ENCODE peak calls at places on chromosomes 1 and 21, in six cellular contexts. T is GM23338, Y is K562, G is fibroblast of lung, M is H9, Q is endothelial cell of umbilical vein. U is an unnamed sample. For H3K79me2, the result is how much of the 10 kb centered on the place peaks cover.

GRCh38 chr21:14825405-14826032 is 239.3 kb downstream of the NRIP1 start:
- DNase-seq in M (no peak), Y (no peak), T (no peak), G (no peak), Q (no peak), U (no peak)

GRCh38 chr1:81512242-81512641 is 288.5 kb upstream of the ADGRL2 start:
- DNase-seq in Q (peak), T (no peak), M (no peak), G (no peak), Y (no peak), U (no peak)

GRCh38 chr1:230071316-230071715 is 4.3 kb downstream of the GALNT2 start:
- DNase-seq in Q (no peak), M (no peak), Y (no peak), G (no peak), T (no peak), U (no peak)

GRCh38 chr1:75412616-75413015 is 198.3 kb downstream of the SLC44A5 start:
- DNase-seq in M (no peak), T (no peak), Q (no peak), G (peak), Y (peak), U (no peak)

GRCh38 chr1:3431686-3432085 is 22.8 kb upstream of the ARHGEF16 start:
- DNase-seq in M (no peak), T (no peak), G (no peak), Y (no peak), Q (no peak), U (no peak)

GRCh38 chr1:61223140-61223539 is 140.8 kb downstream of the NFIA start:
- DNase-seq in T (no peak), Y (no peak), M (no peak), Q (no peak), G (no peak), U (no peak)

GRCh38 chr1:209412036-209412435 is 171.5 kb upstream of the CAMK1G start:
- DNase-seq in T (no peak), M (no peak), Q (no peak), Y (no peak), G (peak), U (no peak)

GRCh38 chr1:186536272-186536905 is 75.5 kb upstream of the PDC start:
- DNase-seq in Y (no peak), Q (no peak), M (no peak), T (no peak), G (peak), U (no peak)

GRCh38 chr1:61013953-61014667 is 68.3 kb upstream of the NFIA start:
- DNase-seq in M (no peak), Y (no peak), Q (no peak), G (no peak), T (no peak), U (no peak)

GRCh38 chr21:44993321-44994015 is 53.6 kb downstream of the SLX9 start:
- DNase-seq in G (no peak), M (no peak), Y (no peak), T (no peak), Q (no peak), U (no peak)

GRCh38 chr1:3577711-3578432 is 33.4 kb downstream of the MEGF6 start:
- DNase-seq in Y (no peak), M (no peak), T (no peak), Q (no peak), G (peak), U (no peak)

GRCh38 chr1:61198554-61198953 is 116.2 kb downstream of the NFIA start:
- DNase-seq in Q (no peak), M (no peak), T (no peak), G (no peak), Y (no peak), U (no peak)

GRCh38 chr1:152252157-152252556 is 28.2 kb upstream of the HRNR start:
- DNase-seq in Y (no peak), G (peak), Q (no peak), M (no peak), T (no peak), U (no peak)

GRCh38 chr1:213988639-213989070 is 882 bp downstream of the PROX1 start:
- DNase-seq in T (peak), Y (no peak), Q (no peak), M (no peak), G (no peak), U (no peak)

GRCh38 chr1:97488505-97488904 is 432.3 kb downstream of the DPYD start:
- DNase-seq in Q (no peak), T (no peak), M (no peak), G (no peak), Y (no peak), U (no peak)

GRCh38 chr1:3623441-3624150 is 1.2 kb upstream of the TPRG1L start:
- DNase-seq in M (no peak), Q (no peak), G (no peak), T (peak), Y (no peak), U (no peak)

GRCh38 chr1:2240251-2241156 is 12.4 kb downstream of the SKI start:
- DNase-seq in Y (peak), G (peak), M (no peak), T (no peak), Q (no peak), U (peak)

GRCh38 chr21:28308516-28308915 is 684.2 kb downstream of the LTN1 start:
- DNase-seq in G (peak), Q (no peak), Y (no peak), T (no peak), M (no peak), U (no peak)

GRCh38 chr1:107499139-107499744 is 358.4 kb downstream of the NTNG1 start:
- DNase-seq in M (no peak), Q (no peak), G (no peak), Y (no peak), T (no peak), U (no peak)

GRCh38 chr21:19621837-19622496 is 1218.4 kb upstream of the TMPRSS15 start:
- DNase-seq in Y (no peak), M (no peak), G (no peak), T (no peak), Q (no peak), U (no peak)

GRCh38 chr1:1349256-1350012 is at the start of gene DVL1:
- DNase-seq in Y (peak), Q (peak), M (peak), T (peak), G (peak), U (peak)

GRCh38 chr1:157106813-157107189 is 7.2 kb upstream of the ETV3L start:
- DNase-seq in Q (no peak), M (peak), Y (no peak), T (no peak), G (no peak), U (no peak)

GRCh38 chr1:15559189-15559815 is 25.5 kb downstream of the AGMAT start:
- DNase-seq in T (no peak), Q (no peak), M (no peak), G (no peak), Y (no peak), U (peak)

GRCh38 chr1:27525296-27526271 is 35.6 kb upstream of the WASF2 start:
- DNase-seq in T (peak), G (no peak), Y (peak), Q (no peak), M (peak), U (peak)

GRCh38 chr1:16082283-16083038 is 9.0 kb upstream of the FAM131C start:
- DNase-seq in M (peak), Q (peak), T (peak), G (peak), Y (peak), U (peak)

GRCh38 chr1:51627672-51628071 is 10.8 kb downstream of the OSBPL9 start:
- DNase-seq in Q (peak), G (peak), Y (no peak), M (no peak), T (peak), U (no peak)

DNA sequence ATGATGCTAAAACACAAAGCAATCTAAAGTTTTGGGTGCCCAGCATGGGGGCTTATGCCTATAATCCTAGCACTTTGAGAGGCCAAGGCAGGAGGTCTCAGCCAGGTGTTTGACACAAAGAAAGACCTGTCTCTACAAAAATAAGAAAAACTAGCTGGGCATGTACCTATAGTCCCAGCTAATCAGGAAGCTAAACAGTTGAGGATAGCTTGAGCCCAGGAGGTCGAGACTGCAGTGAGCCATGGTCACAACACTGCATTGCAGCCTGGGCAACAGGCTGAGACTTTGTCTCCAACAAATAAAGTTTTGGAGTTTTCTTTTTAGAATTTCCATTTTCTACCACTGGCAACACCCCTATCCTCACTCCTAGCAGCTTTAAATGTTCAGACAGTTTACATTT is 55.1 kb upstream of the GUCA2A start:
- DNase-seq in G (no peak), M (no peak), Q (no peak), Y (no peak), T (no peak), U (no peak)
- H3K79me2 ChIP-seq in G (under half), M (under half), Q (under half), Y (under half), T (half or more), U (half or more)

GRCh38 chr1:235151033-235151432 is 10.0 kb downstream of the RBM34 start:
- DNase-seq in Q (no peak), Y (no peak), T (no peak), M (no peak), G (no peak), U (no peak)
- H2AFZ ChIP-seq in Q (no peak), Y (no peak), T (no peak), M (no peak), G (no peak), U (no peak)

DNA sequence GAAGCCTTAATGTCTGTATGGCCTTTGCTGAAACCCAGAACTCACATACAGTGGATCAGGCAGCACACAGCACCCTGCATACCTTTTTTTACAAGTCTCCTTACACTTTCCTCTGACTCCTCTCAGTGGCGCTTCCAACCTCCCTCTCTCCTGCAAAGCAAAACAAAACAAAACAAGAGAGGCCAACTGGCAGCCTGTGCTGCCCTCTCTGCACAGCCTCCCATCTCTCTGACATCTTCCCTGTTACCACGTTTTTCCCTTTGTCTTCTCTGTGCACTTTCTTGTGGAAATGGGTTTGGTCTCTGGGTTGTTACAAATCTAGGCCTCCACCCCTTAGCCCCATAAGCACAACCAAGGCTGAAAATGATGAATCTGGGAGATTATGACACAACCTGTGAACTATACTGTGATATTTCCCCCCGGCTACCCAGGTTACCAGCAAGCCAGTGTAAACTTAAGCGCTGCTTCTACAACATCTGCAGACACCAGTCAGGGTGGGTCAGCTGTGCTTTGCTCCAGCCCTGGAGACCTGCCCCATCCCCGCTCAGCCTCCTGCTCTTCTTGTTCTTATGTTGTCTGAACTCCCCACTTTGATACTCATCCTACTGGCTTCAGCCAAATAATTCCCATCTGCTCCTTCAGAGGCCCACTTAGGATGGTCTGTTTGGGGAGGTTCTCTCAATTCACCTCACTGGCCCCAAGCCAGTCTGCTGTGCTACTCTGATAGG is 54.9 kb upstream of the FMOD start:
- DNase-seq in T (no peak), Q (no peak), M (no peak), Y (no peak), G (no peak), U (no peak)
- H3K79me2 ChIP-seq in T (under half), Q (under half), M (under half), Y (under half), G (under half), U (under half)

DNA sequence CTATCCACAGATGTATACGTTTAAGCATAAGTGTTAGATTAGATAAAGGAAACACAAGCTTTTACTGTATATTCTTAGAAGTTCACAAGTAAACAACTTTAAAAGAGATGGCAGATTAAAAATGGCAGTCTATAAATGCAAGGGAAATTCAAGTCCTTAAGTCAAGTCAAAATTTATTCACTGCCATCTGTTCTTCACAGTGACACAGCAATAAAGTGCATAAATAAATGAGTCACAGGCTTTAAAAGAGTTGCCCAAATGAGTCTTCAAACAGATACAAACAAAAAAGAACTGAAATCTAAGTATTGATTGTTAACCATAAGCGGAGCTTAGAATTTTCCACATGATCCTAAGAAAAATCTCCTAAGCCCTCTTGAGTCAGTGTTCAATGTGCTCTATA is 50.0 kb upstream of the KCNH1 start:
- DNase-seq in Q (no peak), M (no peak), T (no peak), G (no peak), Y (no peak), U (no peak)
- H2AFZ ChIP-seq in Q (no peak), M (no peak), T (peak), G (no peak), Y (peak), U (no peak)

GRCh38 chr1:226401407-226402303 is 6.2 kb downstream of the PARP1 start:
- DNase-seq in Y (no peak), M (no peak), G (no peak), T (peak), Q (no peak), U (no peak)

GRCh38 chr1:226397955-226398636 is 9.8 kb downstream of the PARP1 start:
- DNase-seq in M (no peak), T (no peak), Q (no peak), G (no peak), Y (no peak), U (no peak)

GRCh38 chr1:226402615-226403521 is 5.0 kb downstream of the PARP1 start:
- DNase-seq in M (peak), Q (no peak), G (no peak), Y (no peak), T (no peak), U (no peak)

GRCh38 chr1:226403522-226404034 is 4.3 kb downstream of the PARP1 start:
- DNase-seq in T (peak), Q (peak), Y (peak), M (peak), G (peak), U (no peak)

DNA sequence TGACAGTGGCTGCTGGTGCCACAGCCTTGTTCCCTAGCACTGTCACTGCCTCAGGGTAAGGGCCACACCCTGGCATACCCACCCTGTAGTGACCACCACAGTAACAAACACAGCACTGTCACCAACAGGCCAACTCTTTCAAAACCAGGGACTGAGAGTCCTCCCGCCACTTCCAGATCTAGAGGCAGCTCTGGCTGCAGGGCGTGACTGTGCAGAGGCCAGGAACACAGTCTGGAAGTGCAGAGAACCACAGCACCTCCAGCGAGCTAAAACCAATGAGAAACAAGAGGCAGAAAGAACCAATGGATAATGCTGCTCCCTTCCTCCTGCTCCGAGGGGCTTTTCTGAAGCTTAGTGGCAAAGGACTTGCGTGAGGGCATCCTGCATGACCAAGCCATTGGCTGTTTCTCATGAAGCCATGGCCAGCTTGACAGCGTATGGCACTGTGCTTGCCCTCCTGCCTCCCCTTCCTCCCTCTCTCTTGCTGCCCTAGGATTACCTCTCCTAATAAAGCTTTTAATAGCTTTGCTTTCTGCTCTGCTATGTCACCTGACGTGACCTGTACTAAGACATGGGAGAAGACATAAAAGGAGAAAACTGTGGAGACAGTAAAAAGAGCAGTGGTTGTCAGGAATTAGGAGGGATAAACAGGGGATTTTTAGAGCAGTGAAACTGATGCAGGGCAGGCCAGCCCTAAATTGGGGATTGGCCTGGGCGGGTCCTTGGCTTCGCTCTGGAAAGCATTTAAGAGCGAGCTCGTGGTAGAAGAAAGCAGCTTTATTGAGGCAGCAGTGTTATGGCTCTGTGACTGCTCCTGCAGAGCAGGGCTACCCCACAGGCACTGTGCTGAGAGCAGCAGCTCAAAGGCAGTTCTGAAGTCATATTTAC is 7.1 kb downstream of the PARP1 start:
- DNase-seq in G (no peak), M (peak), T (no peak), Y (no peak), Q (no peak), U (no peak)
- H3K79me2 ChIP-seq in G (under half), M (under half), T (half or more), Y (half or more), Q (half or more), U (under half)

GRCh38 chr21:42315296-42315891 is at the start of gene TFF3:
- DNase-seq in Y (no peak), G (no peak), M (no peak), T (no peak), Q (no peak), U (no peak)
- H2AFZ ChIP-seq in Y (no peak), G (no peak), M (no peak), T (no peak), Q (peak), U (no peak)

GRCh38 chr1:23126801-23127200 is 41.9 kb downstream of the LUZP1 start:
- DNase-seq in M (no peak), T (no peak), G (peak), Y (no peak), Q (peak), U (no peak)

GRCh38 chr1:23123528-23123927 is 45.1 kb downstream of the LUZP1 start:
- DNase-seq in G (no peak), Y (no peak), Q (no peak), M (no peak), T (no peak), U (no peak)

GRCh38 chr1:23125489-23125888 is 43.2 kb downstream of the LUZP1 start:
- DNase-seq in Y (no peak), Q (no peak), M (no peak), T (no peak), G (no peak), U (no peak)

GRCh38 chr1:23124259-23125026 is 44.2 kb downstream of the LUZP1 start:
- DNase-seq in G (no peak), Y (no peak), M (no peak), Q (no peak), T (no peak), U (no peak)

GRCh38 chr1:23126200-23126599 is 42.5 kb downstream of the LUZP1 start:
- DNase-seq in M (no peak), T (no peak), Y (no peak), G (no peak), Q (no peak), U (no peak)
- H3K79me2 ChIP-seq in M (under half), T (half or more), Y (under half), G (under half), Q (half or more), U (half or more)

GRCh38 chr1:58774027-58774426 is 9.8 kb downstream of the JUN start:
- DNase-seq in M (no peak), G (no peak), T (no peak), Y (no peak), Q (no peak), U (no peak)
- H2AFZ ChIP-seq in M (no peak), G (no peak), T (no peak), Y (no peak), Q (no peak), U (no peak)

U was measured in PC-9.